ENCODE peak calls at places on chromosome X, in ten cellular contexts. U is psoas muscle, F is uterus, R is RWPE2, W is IMR-90, M is Caco-2, A is Peyer's patch, D is heart left ventricle, O is lung, X is tibial artery. V is an unnamed sample.

GRCh38 chrX:75303795-75304194 is 29.9 kb downstream of the UPRT start:
- DNase-seq in U (no peak), F (no peak), R (no peak), W (peak; percentile 70), M (no peak), A (no peak), D (no peak), O (no peak), X (no peak), V (no peak)

GRCh38 chrX:125782184-125782583 is 383.9 kb downstream of the DCAF12L2 start:
- DNase-seq in U (no peak), F (no peak), R (no peak), W (no peak), M (no peak), A (no peak), D (no peak), O (no peak), X (no peak), V (no peak)

GRCh38 chrX:153414838-153415552 is 3.7 kb downstream of the ZFP92 start:
- DNase-seq in U (peak; percentile 51), F (no peak), R (no peak), W (no peak), M (no peak), A (no peak), D (peak; percentile 49), O (no peak), X (no peak), V (no peak)

GRCh38 chrX:77788050-77788449 is 2.0 kb upstream of the ATRX start:
- DNase-seq in U (no peak), F (no peak), R (no peak), W (peak; percentile 14), M (peak; percentile 49), A (no peak), D (no peak), O (no peak), X (no peak), V (no peak)

GRCh38 chrX:135434258-135435138 is 12.8 kb downstream of the SMIM10L2A start:
- DNase-seq in U (no peak), F (no peak), R (no peak), W (no peak), M (no peak), A (no peak), D (no peak), O (no peak), X (no peak), V (peak; percentile 63)

GRCh38 chrX:46574941-46575381 is 1.4 kb downstream of the CHST7 start:
- DNase-seq in U (no peak), F (no peak), R (no peak), W (no peak), M (no peak), A (no peak), D (peak; percentile 30), O (no peak), X (no peak), V (no peak)

GRCh38 chrX:101452051-101452450 is 33.2 kb upstream of the ARMCX4 start:
- DNase-seq in U (no peak), F (no peak), R (no peak), W (no peak), M (no peak), A (no peak), D (no peak), O (no peak), X (no peak), V (no peak)

GRCh38 chrX:54181196-54181953 is 1.7 kb downstream of the FAM120C start:
- DNase-seq in U (no peak), F (no peak), R (no peak), W (peak; percentile 41), M (no peak), A (no peak), D (no peak), O (no peak), X (no peak), V (no peak)

GRCh38 chrX:40933132-40934078 is 151.8 kb upstream of the USP9X start:
- DNase-seq in U (no peak), F (no peak), R (no peak), W (peak; percentile 65), M (no peak), A (no peak), D (no peak), O (no peak), X (no peak), V (no peak)

GRCh38 chrX:33138677-33139249 is 72.6 kb downstream of the DMD start:
- DNase-seq in U (no peak), F (no peak), R (no peak), W (no peak), M (no peak), A (no peak), D (no peak), O (no peak), X (peak; percentile 21), V (no peak)

GRCh38 chrX:20038966-20039365 is 48.1 kb upstream of the BCLAF3 start:
- DNase-seq in U (no peak), F (no peak), R (no peak), W (no peak), M (no peak), A (no peak), D (no peak), O (no peak), X (no peak), V (no peak)

GRCh38 chrX:107935664-107936433 is 46.3 kb downstream of the TEX13B start:
- DNase-seq in U (no peak), F (no peak), R (no peak), W (no peak), M (no peak), A (no peak), D (no peak), O (no peak), X (no peak), V (peak; percentile 49)
- H3K4me3 ChIP-seq in U (no peak overlapping the region), F (no peak overlapping the region), R (peak overlapping the region; percentile 44), W (no peak overlapping the region), M (no peak overlapping the region), A (peak overlapping the region; percentile 22), D (peak overlapping the region; percentile 14), O (no peak overlapping the region), X (no peak overlapping the region), V (no peak overlapping the region)

GRCh38 chrX:129655547-129656248 is 942 bp upstream of the APLN start:
- DNase-seq in U (no peak), F (no peak), R (no peak), W (no peak), M (no peak), A (peak; percentile 45), D (no peak), O (no peak), X (no peak), V (no peak)
- TF ChIP-seq CTCF in U (no peak), F (no peak), R (peak; percentile 45), W (no peak), M (no peak), A (no peak), D (no peak), O (no peak), X (no peak), V (no peak)

GRCh38 chrX:66018585-66019309 is 21.1 kb downstream of the VSIG4 start:
- DNase-seq in U (no peak), F (no peak), R (no peak), W (no peak), M (no peak), A (no peak), D (no peak), O (no peak), X (no peak), V (peak; percentile 52)
- H3K4me1 ChIP-seq in U (no peaks in the 10 kb centered on the region), F (no peaks in the 10 kb centered on the region), R (no peaks in the 10 kb centered on the region), W (no peaks in the 10 kb centered on the region), M (no peaks in the 10 kb centered on the region), A (no peaks in the 10 kb centered on the region), D (no peaks in the 10 kb centered on the region), O (no peaks in the 10 kb centered on the region), X (no peaks in the 10 kb centered on the region), V (no peaks in the 10 kb centered on the region)

DNA sequence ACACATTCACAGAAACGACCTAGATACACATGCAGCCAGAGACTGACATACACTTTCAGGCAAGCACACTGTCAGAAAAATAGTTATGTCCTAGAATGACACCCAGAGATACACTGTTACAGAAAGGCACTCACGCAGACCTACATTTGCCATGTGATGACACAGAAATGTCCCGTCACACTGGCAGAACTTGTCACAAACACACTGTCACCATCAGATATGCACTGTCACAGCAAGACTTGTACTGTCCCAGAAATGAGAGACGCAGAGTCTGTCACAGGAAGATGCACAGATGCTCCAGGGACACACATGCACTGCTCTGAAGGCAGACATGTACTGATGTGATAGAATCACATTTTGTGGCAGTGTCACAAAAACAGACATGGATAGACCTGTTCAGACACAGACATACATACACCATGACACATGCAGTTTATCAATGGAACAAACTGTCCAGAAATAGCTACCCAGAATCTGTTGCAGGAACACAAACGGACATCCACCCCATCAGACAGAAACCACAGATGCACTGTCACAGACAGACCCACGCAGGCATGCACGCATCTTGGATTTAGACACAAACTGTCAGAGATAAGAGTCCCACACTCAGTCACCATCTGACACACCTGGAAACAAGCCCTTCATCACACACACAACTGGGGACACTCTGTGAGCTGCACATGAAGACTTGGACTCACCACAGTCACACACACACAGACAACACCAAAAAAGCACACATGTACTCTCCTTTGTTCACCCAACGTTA is 1.3 kb upstream of the PIM2 start:
- DNase-seq in U (no peak), F (no peak), R (no peak), W (no peak), M (no peak), A (no peak), D (no peak), O (no peak), X (no peak), V (peak; percentile 20)
- H3K4me3 ChIP-seq in U (no peak overlapping the region), F (no peak overlapping the region), R (no peak overlapping the region), W (no peak overlapping the region), M (no peak overlapping the region), A (peak overlapping the region; percentile 84), D (no peak overlapping the region), O (no peak overlapping the region), X (peak overlapping the region; percentile 67), V (peak overlapping the region; percentile 53)